ENCODE peak calls at places on chromosomes 11 and 22, in seven cellular contexts. O is BE2C, A is fibroblast of pulmonary artery, F is PC-3, V is heart left ventricle, P is pancreas, X is HAP-1. E is an unnamed sample.

GRCh38 chr22:24437820-24438328 is 10.5 kb downstream of the ADORA2A start:
- DNase-seq in V (no peak), X (no peak), P (no peak), A (no peak), O (peak; percentile 74), F (peak; percentile 63), E (no peak)

GRCh38 chr11:47391077-47391583 is 12.8 kb upstream of the SPI1 start:
- DNase-seq in X (no peak), V (no peak), F (no peak), O (no peak), P (no peak), A (no peak), E (no peak)

GRCh38 chr22:47053865-47054185 is 291.4 kb downstream of the TBC1D22A start:
- DNase-seq in V (no peak), X (no peak), O (no peak), P (no peak), F (peak; percentile 1), A (peak; percentile 74), E (peak; percentile 67)

GRCh38 chr11:109229682-109230081 is 192.3 kb upstream of the C11orf87 start:
- DNase-seq in V (no peak), P (no peak), O (no peak), X (no peak), F (no peak), A (no peak), E (peak; percentile 15)

GRCh38 chr22:24827305-24827704 is 21.3 kb downstream of the SGSM1 start:
- DNase-seq in X (no peak), A (no peak), P (peak; percentile 77), F (peak; percentile 1), V (no peak), O (no peak), E (no peak)

GRCh38 chr11:72553748-72554147 is 119.4 kb upstream of the CLPB start:
- DNase-seq in V (no peak), P (no peak), F (no peak), A (peak; percentile 12), O (peak; percentile 51), X (peak; percentile 43), E (no peak)

GRCh38 chr22:28018461-28018927 is 99.4 kb upstream of the PITPNB start:
- DNase-seq in X (peak; percentile 2), V (no peak), A (no peak), F (no peak), P (no peak), O (peak; percentile 11), E (no peak)

GRCh38 chr11:122367809-122368231 is 251.8 kb upstream of the BLID start:
- DNase-seq in X (peak; percentile 36), V (peak; percentile 32), O (no peak), F (no peak), P (peak; percentile 13), A (peak; percentile 41), E (peak; percentile 56)

GRCh38 chr11:2693271-2693833 is 6.4 kb downstream of the KCNQ1OT1 start:
- DNase-seq in X (peak; percentile 41), O (no peak), V (no peak), F (no peak), A (no peak), P (no peak), E (no peak)

GRCh38 chr11:7050191-7050590 is 29.9 kb downstream of the NLRP14 start:
- DNase-seq in P (no peak), V (no peak), O (no peak), X (no peak), F (no peak), A (no peak), E (no peak)

GRCh38 chr11:63262562-63262961 is 19.2 kb upstream of the SLC22A25 start:
- DNase-seq in V (no peak), X (no peak), O (no peak), F (no peak), P (no peak), A (no peak), E (no peak)

GRCh38 chr22:46073683-46074504 is 76.4 kb upstream of the PPARA start:
- DNase-seq in V (peak; percentile 78), F (no peak), X (peak; percentile 36), A (peak; percentile 49), O (peak; percentile 59), P (peak; percentile 37), E (peak; percentile 20)

GRCh38 chr22:24285245-24285644 is 14.6 kb downstream of the SPECC1L start:
- DNase-seq in A (no peak), F (no peak), O (no peak), P (no peak), X (no peak), V (no peak), E (no peak)

GRCh38 chr11:12963789-12964536 is 45.2 kb upstream of the RASSF10 start:
- DNase-seq in F (peak; percentile 80), A (peak; percentile 67), X (peak; percentile 89), P (peak; percentile 45), V (peak; percentile 57), O (peak; percentile 67), E (peak; percentile 59)

GRCh38 chr11:130476922-130477491 is 28.6 kb downstream of the ADAMTS15 start:
- DNase-seq in P (no peak), X (no peak), O (no peak), F (no peak), A (no peak), V (no peak), E (no peak)

GRCh38 chr22:49394116-49394785 is 433.4 kb downstream of the BRD1 start:
- DNase-seq in P (no peak), F (no peak), O (no peak), A (no peak), V (no peak), X (no peak), E (no peak)

GRCh38 chr11:66418168-66418985 is 2.5 kb upstream of the NPAS4 start:
- DNase-seq in F (peak; percentile 90), X (peak; percentile 88), V (peak; percentile 91), O (peak; percentile 82), P (peak; percentile 24), A (peak; percentile 93), E (peak; percentile 93)

GRCh38 chr22:45612451-45612901 is 59.2 kb upstream of the ATXN10 start:
- DNase-seq in F (peak; percentile 75), A (peak; percentile 71), P (no peak), V (peak; percentile 61), X (no peak), O (peak; percentile 45), E (peak; percentile 82)

DNA sequence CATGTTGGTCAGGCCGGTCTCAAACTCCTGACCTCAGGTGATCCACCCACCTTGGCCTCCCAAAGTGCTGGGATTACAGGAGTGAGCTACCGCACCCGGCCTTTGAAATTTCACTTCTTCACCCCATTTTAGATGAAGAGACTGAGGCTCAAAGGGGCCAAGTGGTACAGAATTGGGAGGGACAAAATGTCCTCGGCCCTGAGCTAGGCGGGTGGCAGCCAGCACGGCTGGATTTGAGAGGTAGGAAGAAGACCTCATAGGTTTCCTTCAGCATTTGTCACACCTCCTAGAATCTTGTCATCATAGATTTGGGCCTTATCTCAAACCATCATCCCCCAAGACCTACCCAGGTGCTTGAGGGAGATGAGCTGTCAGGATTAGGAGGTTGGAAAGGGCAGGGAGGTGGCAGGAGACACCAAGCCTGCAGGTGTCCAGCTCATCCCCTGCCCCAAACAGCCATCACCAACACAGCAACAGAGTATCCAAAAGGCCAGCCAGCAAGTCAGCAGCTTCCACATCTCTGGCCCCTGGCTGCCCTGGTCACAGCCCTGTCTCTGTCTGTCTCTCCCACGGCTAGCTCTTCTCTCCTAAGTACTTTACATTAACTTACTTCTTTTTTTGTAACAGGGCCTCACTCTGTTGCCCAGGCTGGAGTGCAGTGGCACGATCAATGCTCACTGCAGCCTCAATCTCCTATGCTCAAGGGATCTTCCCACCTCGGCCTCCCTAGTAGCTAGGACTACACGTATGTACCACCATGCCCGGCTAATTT is 11.2 kb upstream of the TMPRSS6 start:
- DNase-seq in X (no peak), P (no peak), A (no peak), V (no peak), F (no peak), O (no peak), E (no peak)
- H3K4me3 ChIP-seq in X (no peak overlapping the region), P (no peak overlapping the region), A (no peak overlapping the region), V (no peak overlapping the region), F (no peak overlapping the region), O (no peak overlapping the region), E (no peak overlapping the region)

DNA sequence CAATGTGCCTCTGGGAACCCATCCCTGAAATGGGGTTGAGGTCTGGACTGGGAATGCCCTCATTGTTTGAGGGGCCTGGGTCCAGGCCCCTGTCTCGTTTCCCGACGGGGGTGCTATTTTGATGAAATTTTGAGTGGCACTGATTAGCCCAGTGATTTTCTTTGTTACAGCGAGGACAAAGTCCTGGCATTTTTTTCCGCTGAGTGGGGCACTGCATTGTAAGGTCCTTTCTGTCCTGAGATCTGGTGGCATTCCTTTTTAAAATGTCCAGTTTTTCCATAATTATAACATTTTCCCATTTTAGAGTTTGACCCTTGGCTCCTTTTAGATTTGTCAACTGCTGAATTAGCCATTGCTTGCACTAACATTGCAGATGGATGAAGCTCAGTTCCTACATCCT is 69.7 kb upstream of the INCENP start:
- DNase-seq in F (no peak), O (no peak), V (no peak), P (no peak), A (no peak), X (no peak), E (no peak)
- H3K4me3 ChIP-seq in F (no peak overlapping the region), O (no peak overlapping the region), V (no peak overlapping the region), P (no peak overlapping the region), A (no peak overlapping the region), X (no peak overlapping the region), E (no peak overlapping the region)

DNA sequence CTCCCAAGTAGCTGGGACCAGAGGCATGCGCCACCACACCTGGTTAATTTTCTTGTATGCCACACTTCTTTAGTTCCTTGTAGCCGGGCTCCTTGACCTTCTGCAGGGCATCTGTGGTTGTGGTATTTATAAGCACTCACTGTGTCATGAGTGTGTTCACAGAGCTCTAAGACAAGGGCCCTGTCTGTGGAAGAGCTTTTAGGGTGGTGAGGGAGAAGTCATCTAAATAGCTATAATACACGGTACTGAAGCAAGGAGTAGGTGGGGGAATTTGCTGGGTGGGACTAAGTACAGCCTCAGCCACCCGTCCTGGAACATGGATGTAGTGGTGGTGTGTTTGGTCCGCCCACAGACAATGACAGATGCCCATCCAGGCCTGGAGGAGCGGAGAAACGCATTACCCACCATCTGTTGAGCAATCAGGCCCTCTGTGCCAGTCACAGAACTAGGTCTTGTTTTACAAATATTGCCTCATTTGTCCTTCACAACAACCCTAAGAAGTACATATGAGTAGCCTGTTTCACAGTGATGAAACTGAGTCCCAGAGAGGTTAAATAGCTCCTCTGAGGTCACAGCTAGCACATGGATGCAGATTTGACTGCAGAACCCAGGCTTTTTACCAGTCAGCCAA is 10.1 kb downstream of the ACO2 start:
- DNase-seq in V (no peak), A (peak; percentile 33), X (no peak), P (no peak), F (no peak), O (peak; percentile 19), E (peak; percentile 32)
- H3K4me3 ChIP-seq in V (no peak overlapping the region), A (no peak overlapping the region), X (no peak overlapping the region), P (no peak overlapping the region), F (no peak overlapping the region), O (no peak overlapping the region), E (no peak overlapping the region)

DNA sequence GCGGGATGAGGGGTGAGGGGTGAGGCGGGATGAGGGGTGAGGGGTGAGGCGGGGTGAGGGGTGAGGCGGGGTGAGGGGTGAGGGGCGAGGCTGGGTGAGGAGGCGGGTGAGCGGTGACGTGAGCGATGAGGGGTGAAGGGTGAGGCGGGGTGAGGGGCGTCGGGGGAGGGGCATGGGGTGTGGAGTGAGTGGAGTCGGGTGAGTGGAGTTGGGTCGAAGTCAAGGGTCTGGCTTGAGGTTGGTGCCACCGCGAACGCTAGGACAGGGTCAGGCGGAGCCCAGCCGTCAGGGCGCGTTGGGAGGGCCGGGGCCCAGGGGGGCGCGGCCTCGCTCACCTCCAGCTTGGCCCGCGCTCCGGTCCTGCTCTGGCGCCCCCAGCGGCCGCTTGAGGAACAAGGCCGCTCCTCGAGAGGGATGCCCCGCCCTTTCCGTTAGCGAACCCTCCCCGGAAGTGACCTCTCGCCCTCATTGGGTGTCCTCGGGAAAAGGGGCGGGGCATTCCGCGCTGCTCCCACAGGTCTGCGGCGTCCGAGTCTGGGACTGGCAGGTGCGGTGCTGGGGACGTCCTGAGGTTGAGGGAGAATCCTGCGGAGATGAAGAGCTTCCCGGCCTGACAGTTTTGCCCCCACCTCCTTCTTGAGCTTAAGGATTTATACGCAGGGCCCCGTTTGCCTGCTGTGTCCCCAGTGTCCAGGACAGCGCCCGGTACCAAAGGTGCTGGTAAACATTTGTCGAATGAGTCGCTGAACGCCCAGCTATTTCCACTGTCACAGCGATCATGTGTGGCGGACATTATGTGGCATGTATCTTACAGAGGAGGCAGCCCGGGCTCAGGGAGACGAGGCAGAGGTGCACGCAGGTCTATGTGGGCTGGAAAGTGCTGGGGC is at the start of gene SYCE3:
- DNase-seq in O (peak; percentile 99), V (peak; percentile 98), P (peak; percentile 97), A (peak; percentile 86), F (peak; percentile 92), X (peak; percentile 99), E (peak; percentile 81)
- H3K4me3 ChIP-seq in O (peak within 1 kb of the TSS; percentile 73), V (peak within 1 kb of the TSS; percentile 60), P (peak within 1 kb of the TSS; percentile 25), A (peak within 1 kb of the TSS; percentile 60), F (peak within 1 kb of the TSS; percentile 84), X (peak within 1 kb of the TSS; percentile 57), E (peak within 1 kb of the TSS; percentile 51)